ENCODE peak calls at places on chromosomes 5 and 9, in seven cellular contexts. V is colonic mucosa, J is keratinocyte, N is sigmoid colon, P is mesothelial cell of epicardium, E is foreskin fibroblast, T is tibial nerve. B is an unnamed sample.

GRCh38 chr5:79612667-79613190 is 488 bp downstream of the TENT2 start:
- DNase-seq in E (no peak), J (no peak), P (no peak), T (no peak), N (no peak), V (no peak), B (no peak)

GRCh38 chr9:130995399-130995941 is 13.5 kb upstream of the LAMC3 start:
- DNase-seq in P (no peak), T (no peak), E (no peak), V (peak), J (no peak), N (no peak), B (no peak)

GRCh38 chr5:109299557-109299956 is 110.2 kb downstream of the PJA2 start:
- DNase-seq in N (no peak), V (no peak), P (no peak), E (no peak), J (no peak), T (no peak), B (no peak)

GRCh38 chr9:103530934-103531333 is 535.8 kb downstream of the CYLC2 start:
- DNase-seq in V (no peak), J (no peak), P (no peak), E (no peak), N (no peak), T (no peak), B (no peak)

GRCh38 chr5:94847726-94848125 is 229.3 kb downstream of the SLF1 start:
- DNase-seq in E (no peak), T (no peak), J (no peak), V (no peak), N (no peak), P (no peak), B (no peak)

GRCh38 chr5:34001231-34001935 is 6.5 kb downstream of the AMACR start:
- DNase-seq in P (no peak), J (no peak), V (peak), E (no peak), T (no peak), N (peak), B (no peak)

GRCh38 chr5:151202381-151203139 is 21.3 kb downstream of the CCDC69 start:
- DNase-seq in N (no peak), P (no peak), J (peak), E (peak), T (no peak), V (peak), B (peak)

GRCh38 chr5:91091471-91092234 is 291.5 kb downstream of the ARRDC3 start:
- DNase-seq in T (no peak), P (no peak), N (no peak), J (no peak), V (no peak), E (no peak), B (no peak)

GRCh38 chr9:132757031-132757430 is 86.8 kb downstream of the GTF3C4 start:
- DNase-seq in J (no peak), E (no peak), P (peak), N (peak), V (no peak), T (no peak), B (no peak)

GRCh38 chr9:97615439-97616072 is 17.6 kb downstream of the TSTD2 start:
- DNase-seq in P (peak), E (peak), N (peak), V (peak), T (peak), J (no peak), B (no peak)

GRCh38 chr5:147565524-147565923 is 55.7 kb upstream of the DPYSL3 start:
- DNase-seq in P (no peak), N (no peak), T (no peak), V (no peak), J (peak), E (peak), B (no peak)

GRCh38 chr5:158463971-158464370 is 605.0 kb upstream of the CLINT1 start:
- DNase-seq in E (peak), V (no peak), N (peak), T (peak), P (no peak), J (no peak), B (no peak)

GRCh38 chr5:148372331-148372730 is 11.4 kb upstream of the FBXO38 start:
- DNase-seq in P (no peak), E (no peak), J (no peak), N (no peak), T (no peak), V (no peak), B (no peak)

GRCh38 chr5:134637106-134637721 is 4.6 kb upstream of the SAR1B start:
- DNase-seq in P (no peak), J (no peak), T (no peak), N (no peak), V (no peak), E (no peak), B (no peak)

GRCh38 chr5:132655821-132656773 is 1.9 kb upstream of the IL13 start:
- DNase-seq in T (no peak), P (no peak), J (no peak), N (no peak), V (peak), E (no peak), B (peak)

GRCh38 chr9:121199921-121200320 is 1.7 kb downstream of the RAB14 start:
- DNase-seq in E (no peak), J (no peak), P (no peak), N (no peak), V (no peak), T (no peak), B (no peak)

GRCh38 chr5:65185468-65185867 is 296.3 kb downstream of the ADAMTS6 start:
- DNase-seq in N (no peak), J (no peak), P (no peak), V (no peak), E (no peak), T (no peak), B (no peak)

GRCh38 chr5:912356-913091 is 19.8 kb downstream of the TRIP13 start:
- DNase-seq in J (peak), E (no peak), N (no peak), P (no peak), V (no peak), T (no peak), B (no peak)

GRCh38 chr5:82720213-82720612 is 357.0 kb downstream of the TMEM167A start:
- DNase-seq in J (no peak), T (no peak), V (no peak), E (no peak), N (no peak), P (no peak), B (no peak)

GRCh38 chr5:1919750-1920149 is 37.0 kb upstream of the IRX4 start:
- DNase-seq in V (no peak), T (no peak), P (peak), N (no peak), J (no peak), E (no peak), B (no peak)

GRCh38 chr9:132885691-132886357 is 7.1 kb downstream of the SPACA9 start:
- DNase-seq in T (no peak), P (no peak), V (no peak), J (no peak), E (no peak), N (no peak), B (no peak)

DNA sequence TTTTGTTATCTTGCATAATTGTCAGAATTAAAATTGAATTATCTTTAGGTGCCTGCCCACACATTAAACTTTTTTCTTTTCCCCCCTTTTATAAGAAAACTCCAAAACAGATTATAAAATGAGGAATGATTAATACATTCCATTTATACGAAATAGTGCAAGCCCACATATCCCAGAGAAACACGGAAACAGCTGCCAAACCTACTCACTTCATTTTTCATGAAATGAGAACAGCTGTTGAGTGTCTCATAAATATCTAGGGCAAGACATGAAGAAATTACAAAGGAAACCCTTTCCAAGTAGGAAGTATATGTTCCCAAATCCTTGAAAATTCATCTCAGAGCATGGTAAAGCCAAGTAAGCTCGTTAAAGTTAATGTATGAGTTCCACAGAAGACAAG is 459.4 kb upstream of the NMUR2 start:
- DNase-seq in P (no peak), N (no peak), E (no peak), J (no peak), T (no peak), V (no peak), B (no peak)
- TF ChIP-seq CTCF in P (no peak), N (no peak), E (no peak), J (no peak), T (no peak), V (no peak), B (no peak)

DNA sequence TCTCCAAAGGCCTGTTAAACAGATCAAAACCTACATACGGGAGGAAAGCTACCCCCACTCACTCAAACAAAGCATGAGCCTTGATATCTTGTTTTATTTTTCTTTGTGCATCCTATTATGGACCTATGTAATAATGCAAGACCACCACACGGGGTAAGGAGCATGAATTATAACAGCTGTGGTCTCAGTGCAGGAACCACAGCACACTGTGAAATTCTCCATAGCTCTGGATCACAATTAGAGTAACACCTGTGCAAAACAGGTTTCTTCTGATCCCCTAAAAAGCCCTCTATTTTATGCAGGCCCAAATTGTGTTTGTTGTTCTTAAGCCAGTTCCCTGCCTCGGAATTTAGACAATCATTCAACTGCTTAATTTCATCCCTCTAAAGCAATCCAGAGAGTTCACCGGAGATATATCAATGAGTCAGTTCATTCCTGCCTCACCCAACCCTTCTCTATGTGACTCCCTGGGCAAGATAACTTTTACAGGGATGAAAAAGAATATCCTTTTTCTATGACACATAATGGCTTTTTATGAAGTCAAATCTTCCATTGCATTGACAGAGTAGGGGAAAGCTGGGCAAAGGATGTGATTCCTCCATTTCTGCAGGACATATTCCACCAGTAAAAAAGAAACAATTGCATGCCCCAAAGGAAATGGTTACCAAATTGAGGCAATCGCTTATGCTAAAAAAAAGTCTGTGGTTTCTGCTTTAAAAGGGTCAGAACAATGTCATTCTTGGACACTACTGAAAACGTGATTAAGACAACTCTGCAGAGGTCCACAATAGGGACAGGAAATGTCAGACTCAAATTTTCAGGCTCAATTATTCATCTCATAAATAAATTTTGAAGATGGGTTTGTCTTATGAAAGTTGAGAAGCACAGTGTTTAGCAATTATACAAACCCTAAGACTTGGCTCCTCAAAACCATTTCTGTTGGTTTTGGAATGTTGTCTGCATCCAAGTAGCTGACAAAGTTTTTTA is 41.6 kb upstream of the FST start:
- DNase-seq in N (no peak), J (no peak), T (no peak), E (peak), V (no peak), P (no peak), B (no peak)
- TF ChIP-seq CTCF in N (no peak), J (no peak), T (no peak), E (no peak), V (no peak), P (no peak), B (no peak)

GRCh38 chr9:137723396-137724113 is 104.8 kb downstream of the EHMT1 start:
- DNase-seq in E (no peak), J (no peak), N (no peak), V (no peak), P (no peak), T (no peak), B (no peak)

GRCh38 chr9:137720571-137721110 is 101.8 kb downstream of the EHMT1 start:
- DNase-seq in N (no peak), E (no peak), T (no peak), J (peak), V (no peak), P (no peak), B (no peak)

GRCh38 chr9:137722481-137722880 is 103.7 kb downstream of the EHMT1 start:
- DNase-seq in T (no peak), J (no peak), V (no peak), N (no peak), P (no peak), E (no peak), B (no peak)

GRCh38 chr9:137721479-137721878 is 102.7 kb downstream of the EHMT1 start:
- DNase-seq in J (no peak), N (no peak), T (no peak), E (no peak), P (no peak), V (no peak), B (no peak)

GRCh38 chr9:137721899-137722298 is 103.1 kb downstream of the EHMT1 start:
- DNase-seq in N (no peak), J (no peak), P (no peak), E (no peak), V (no peak), T (no peak), B (no peak)
- TF ChIP-seq CTCF in N (no peak), J (no peak), P (no peak), E (no peak), V (no peak), T (no peak), B (no peak)

DNA sequence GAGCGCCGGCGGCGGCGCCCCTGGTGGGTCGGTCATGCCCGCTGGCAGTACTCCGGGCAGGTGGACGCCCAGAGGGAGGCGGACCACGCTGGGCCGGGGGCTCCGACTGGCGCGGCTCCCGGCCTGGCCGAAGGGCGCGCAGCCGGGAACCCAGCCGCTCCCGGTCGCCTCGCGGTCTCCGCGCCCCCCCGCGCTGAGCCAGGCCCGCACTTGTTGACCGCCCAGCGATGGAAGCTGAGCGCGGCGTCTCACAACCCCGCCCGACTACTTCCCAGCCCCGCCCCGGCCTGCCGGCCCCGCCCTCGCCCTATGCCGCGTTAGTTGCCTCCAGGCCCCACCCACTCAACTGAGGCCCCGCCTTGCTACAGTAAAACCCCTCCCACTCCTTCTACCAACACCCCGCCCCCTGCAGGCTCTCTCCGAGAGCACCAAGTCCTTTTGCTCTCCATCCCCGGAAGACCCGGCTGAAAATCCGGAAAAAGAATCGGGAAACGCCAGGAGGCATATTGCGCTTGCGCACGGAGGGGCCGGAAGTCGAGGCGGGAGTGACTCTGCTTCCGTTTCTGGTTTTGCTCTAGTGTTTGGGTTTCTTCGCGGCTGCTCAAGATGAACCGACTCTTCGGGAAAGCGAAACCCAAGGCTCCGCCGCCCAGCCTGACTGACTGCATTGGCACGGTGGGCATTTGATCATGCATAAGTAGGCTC is at the start of the genes BAG1 and CHMP5:
- DNase-seq in V (peak), J (peak), E (peak), N (peak), T (peak), P (peak), B (peak)
- TF ChIP-seq CTCF in V (no peak), J (peak), E (no peak), N (no peak), T (no peak), P (peak), B (peak)

GRCh38 chr9:96417051-96417586 is 1.1 kb downstream of the ZNF367 start:
- DNase-seq in J (no peak), E (peak), V (peak), T (peak), N (peak), P (peak), B (peak)
- TF ChIP-seq CTCF in J (peak), E (no peak), V (no peak), T (no peak), N (no peak), P (no peak), B (peak)

GRCh38 chr9:34338664-34339063 is 9.3 kb downstream of the NUDT2 start:
- DNase-seq in J (no peak), N (peak), T (no peak), P (no peak), V (no peak), E (no peak), B (no peak)

GRCh38 chr9:34335376-34335775 is 6.0 kb downstream of the NUDT2 start:
- DNase-seq in N (no peak), J (no peak), E (no peak), V (no peak), P (no peak), T (no peak), B (no peak)

GRCh38 chr9:34334337-34334824 is 5.0 kb downstream of the NUDT2 start:
- DNase-seq in E (no peak), T (no peak), P (no peak), V (no peak), N (no peak), J (no peak), B (peak)

GRCh38 chr9:34334916-34335315 is 5.5 kb downstream of the NUDT2 start:
- DNase-seq in J (no peak), T (no peak), N (peak), P (no peak), E (no peak), V (no peak), B (peak)

GRCh38 chr9:34337404-34337803 is 8.0 kb downstream of the NUDT2 start:
- DNase-seq in E (no peak), T (no peak), N (no peak), P (no peak), V (no peak), J (no peak), B (no peak)
- TF ChIP-seq CTCF in E (peak), T (no peak), N (no peak), P (no peak), V (no peak), J (no peak), B (no peak)

B was measured in esophagus muscularis mucosa.